ENCODE peak calls at places on chromosome 13, in five cellular contexts. R is neuronal stem cell, V is IMR-90, U is H1, G is mesenchymal stem cell. Q is an unnamed sample.

GRCh38 chr13:91326156-91326555 is 21.3 kb upstream of the MIR17HG start:
- DNase-seq in U (no peak), G (no peak), R (no peak), V (no peak), Q (no peak)

GRCh38 chr13:101985321-101985720 is 416.5 kb downstream of the FGF14 start:
- DNase-seq in V (no peak), G (no peak), R (no peak), U (no peak), Q (no peak)

GRCh38 chr13:22218784-22219183 is 547.9 kb downstream of the FGF9 start:
- DNase-seq in U (no peak), V (no peak), R (no peak), G (no peak), Q (no peak)

GRCh38 chr13:33349996-33350826 is 64.7 kb upstream of the STARD13 start:
- DNase-seq in G (peak), V (peak), U (peak), R (peak), Q (peak)

GRCh38 chr13:21707586-21707985 is 36.7 kb downstream of the FGF9 start:
- DNase-seq in V (no peak), U (no peak), G (no peak), R (no peak), Q (no peak)

GRCh38 chr13:73767191-73767741 is 366.9 kb downstream of the KLF12 start:
- DNase-seq in V (peak), U (no peak), R (peak), G (peak), Q (peak)

GRCh38 chr13:97245011-97245410 is 22.9 kb downstream of the MBNL2 start:
- DNase-seq in U (no peak), G (no peak), V (no peak), R (no peak), Q (no peak)

GRCh38 chr13:113665582-113666323 is 1.3 kb upstream of the GRK1 start:
- DNase-seq in U (no peak), V (no peak), G (peak), R (no peak), Q (no peak)

GRCh38 chr13:37326319-37326718 is 220.9 kb upstream of the CSNK1A1L start:
- DNase-seq in V (peak), R (no peak), U (no peak), G (peak), Q (no peak)

GRCh38 chr13:74035881-74036280 is 98.3 kb downstream of the KLF12 start:
- DNase-seq in R (no peak), G (no peak), U (no peak), V (no peak), Q (peak)

GRCh38 chr13:110274687-110275086 is 32.3 kb downstream of the COL4A1 start:
- DNase-seq in G (no peak), U (peak), V (no peak), R (no peak), Q (peak)

GRCh38 chr13:26420282-26420960 is 137.1 kb upstream of the WASF3 start:
- DNase-seq in V (peak), U (no peak), R (no peak), G (no peak), Q (no peak)

GRCh38 chr13:113360446-113360845 is 3.5 kb downstream of the GRTP1 start:
- DNase-seq in R (no peak), G (no peak), U (no peak), V (no peak), Q (no peak)

GRCh38 chr13:94765814-94766213 is 53.5 kb upstream of the SOX21 start:
- DNase-seq in G (no peak), R (no peak), U (no peak), V (no peak), Q (peak)

GRCh38 chr13:82817133-82817532 is 1065.1 kb downstream of the SLITRK1 start:
- DNase-seq in U (no peak), V (no peak), R (no peak), G (no peak), Q (no peak)

GRCh38 chr13:97855570-97855970 is 97.9 kb upstream of the IPO5 start:
- DNase-seq in G (peak), R (peak), U (no peak), V (peak), Q (peak)

GRCh38 chr13:102141625-102142472 is 260.0 kb downstream of the FGF14 start:
- DNase-seq in U (no peak), V (peak), G (peak), R (no peak), Q (peak)

GRCh38 chr13:44399045-44399444 is 25.4 kb downstream of the SERP2 start:
- DNase-seq in V (no peak), U (no peak), R (no peak), G (no peak), Q (no peak)

DNA sequence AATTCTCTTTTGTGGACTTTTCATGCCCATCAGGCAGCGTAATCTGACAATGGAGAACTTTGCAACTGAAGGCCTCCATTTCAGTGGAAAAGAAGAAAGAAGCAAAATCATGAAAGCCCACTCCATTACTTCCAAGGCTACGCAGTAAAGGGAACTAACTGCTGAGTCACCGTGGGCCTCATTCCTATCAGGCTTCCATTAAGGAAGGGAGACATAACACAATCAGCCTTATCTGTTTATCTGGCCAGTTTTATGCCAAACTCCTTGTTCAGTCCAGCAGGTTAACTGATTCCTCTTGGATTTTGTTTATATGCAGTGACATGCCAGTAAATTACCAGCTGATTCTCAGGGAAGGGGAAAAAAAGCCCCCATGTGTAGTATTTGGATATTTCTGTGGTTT is 56.8 kb upstream of the KATNAL1 start:
- DNase-seq in U (no peak), V (peak), R (no peak), G (peak), Q (peak)
- H2BK5ac ChIP-seq in U (peak), V (peak), R (no peak), G (no peak), Q (peak)

GRCh38 chr13:80337706-80338105 is 3.2 kb downstream of the SPRY2 start:
- DNase-seq in R (no peak), U (no peak), G (peak), V (no peak), Q (no peak)
- H3K4me3 ChIP-seq in R (peak), U (peak), G (peak), V (peak), Q (peak)

GRCh38 chr13:106917024-106917491 is 349.1 kb upstream of the ARGLU1 start:
- DNase-seq in R (no peak), U (peak), G (no peak), V (no peak), Q (no peak)

GRCh38 chr13:106919093-106919492 is 351.2 kb upstream of the ARGLU1 start:
- DNase-seq in G (peak), U (no peak), R (no peak), V (no peak), Q (no peak)

GRCh38 chr13:106916329-106916728 is 348.4 kb upstream of the ARGLU1 start:
- DNase-seq in R (no peak), G (no peak), U (no peak), V (no peak), Q (no peak)

GRCh38 chr13:106919638-106920037 is 351.7 kb upstream of the ARGLU1 start:
- DNase-seq in R (no peak), U (no peak), V (no peak), G (no peak), Q (no peak)

GRCh38 chr13:106917673-106918652 is 350.0 kb upstream of the ARGLU1 start:
- DNase-seq in V (peak), R (peak), G (peak), U (peak), Q (peak)
- H2BK15ac ChIP-seq in V (no peak), R (peak), G (peak), U (peak), Q (no peak)

DNA sequence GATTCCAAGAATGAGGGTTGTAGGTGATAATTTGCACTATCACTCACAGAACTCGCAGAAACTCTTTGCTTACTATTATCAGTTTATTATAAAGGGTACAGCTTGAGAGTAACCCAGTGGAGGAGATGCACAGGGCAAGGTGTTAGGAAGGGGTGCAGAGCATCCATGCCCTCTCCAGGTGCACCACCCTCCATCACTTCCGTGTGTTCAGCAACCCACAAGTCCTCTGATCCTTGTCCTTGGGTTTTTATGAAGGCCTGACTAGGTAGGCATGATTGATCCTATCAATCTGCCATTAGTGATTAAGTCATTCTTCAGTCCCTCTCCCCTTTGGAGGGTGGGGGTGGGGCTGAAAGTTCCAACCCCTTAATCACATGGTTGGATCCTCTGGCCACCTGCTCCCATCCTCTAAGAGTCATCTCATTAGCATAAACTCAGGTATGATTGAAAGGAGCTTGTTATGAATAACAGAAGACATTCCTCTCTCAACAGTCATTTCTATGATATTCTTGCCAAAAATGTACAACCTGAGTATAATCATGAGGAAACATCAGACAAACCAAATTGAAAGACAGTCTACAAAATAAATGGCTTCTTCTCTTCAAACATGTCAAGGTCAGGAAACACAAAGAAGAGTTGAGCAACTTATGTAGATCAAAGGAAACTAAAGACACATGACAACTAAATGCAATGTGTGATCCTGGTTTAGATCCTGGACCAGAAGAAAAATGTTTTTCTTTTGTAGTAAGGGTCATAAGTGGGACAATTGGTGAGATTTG is 225.4 kb downstream of the PCCA start:
- DNase-seq in G (no peak), U (no peak), R (no peak), V (no peak), Q (no peak)
- H2BK5ac ChIP-seq in G (no peak), U (no peak), R (no peak), V (no peak), Q (no peak)

DNA sequence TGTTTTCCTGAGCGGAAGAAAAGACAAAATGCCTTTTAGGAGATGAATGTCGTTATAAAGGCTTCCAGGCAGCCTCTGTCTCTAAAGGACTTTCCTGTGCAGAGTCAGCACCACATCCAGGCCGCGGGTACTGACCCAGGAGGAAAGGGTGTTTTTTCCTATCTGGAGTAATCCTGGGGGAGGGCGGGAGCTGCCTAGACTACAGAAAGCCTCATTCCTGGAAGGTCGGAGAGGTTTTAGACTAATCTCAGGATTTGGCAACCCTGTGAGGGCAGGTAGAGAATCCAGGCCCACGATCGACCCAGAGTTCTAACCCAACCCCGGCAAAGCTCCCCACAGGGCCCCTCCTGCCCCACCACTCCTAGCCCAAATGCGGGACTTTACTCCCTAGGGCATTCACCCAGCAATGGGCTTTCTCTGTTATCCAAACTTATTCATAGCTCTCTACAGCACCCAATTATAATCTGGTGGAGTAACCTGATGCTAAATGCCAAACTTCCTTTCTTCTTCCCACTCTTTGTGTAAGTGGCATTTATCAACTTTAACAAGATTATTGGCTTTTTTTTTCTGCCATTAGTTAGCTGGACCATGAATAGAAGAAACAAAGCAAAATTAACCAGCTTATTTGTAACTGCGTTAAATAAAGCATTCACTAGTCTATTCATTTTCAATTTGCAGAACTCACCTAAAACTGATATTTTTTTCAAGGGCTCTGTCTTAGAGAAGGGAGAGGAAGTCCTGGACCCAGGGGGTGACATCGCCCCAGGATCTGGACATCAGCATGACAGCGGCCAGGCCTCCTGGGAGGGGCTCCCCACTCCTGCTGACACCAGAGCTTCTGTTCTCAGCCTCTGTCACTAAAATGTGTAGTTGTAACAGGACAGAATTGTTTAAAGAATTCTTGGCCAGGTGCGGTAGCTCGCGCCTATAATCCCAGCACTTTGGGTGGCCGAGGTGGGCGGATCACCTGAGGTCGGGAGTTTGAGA is 1.4 kb downstream of the FAM124A start:
- DNase-seq in G (no peak), R (no peak), U (peak), V (no peak), Q (peak)
- H3K4me3 ChIP-seq in G (peak), R (peak), U (peak), V (no peak), Q (peak)

GRCh38 chr13:48159436-48160225 is 64.7 kb upstream of the MED4 start:
- DNase-seq in V (no peak), U (no peak), R (no peak), G (peak), Q (peak)

GRCh38 chr13:48160879-48161278 is 66.0 kb upstream of the MED4 start:
- DNase-seq in R (no peak), G (peak), U (no peak), V (no peak), Q (no peak)

GRCh38 chr13:48156466-48156865 is 61.6 kb upstream of the MED4 start:
- DNase-seq in G (no peak), U (peak), V (no peak), R (no peak), Q (peak)

GRCh38 chr13:48158290-48158689 is 63.4 kb upstream of the MED4 start:
- DNase-seq in R (no peak), V (no peak), U (no peak), G (no peak), Q (no peak)

DNA sequence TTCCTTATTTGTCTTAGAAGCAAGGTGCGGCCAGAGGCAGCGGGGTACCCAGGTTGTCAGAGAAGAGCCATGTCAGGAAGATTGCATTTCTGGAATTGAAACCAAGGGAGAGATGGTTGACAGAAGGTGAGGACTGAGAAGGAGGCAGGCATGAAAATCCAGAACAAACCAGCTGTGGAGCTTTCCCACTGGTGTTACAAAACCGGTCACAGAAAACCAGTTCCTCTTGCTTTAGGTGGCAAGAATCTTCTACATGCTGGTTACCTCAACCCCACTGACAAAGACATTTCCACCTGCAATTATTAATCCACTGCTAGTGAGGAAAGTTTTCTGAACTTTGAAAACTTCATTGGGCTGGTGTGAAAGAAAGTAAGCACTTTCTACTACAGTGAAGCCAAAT is 64.0 kb upstream of the MED4 start:
- DNase-seq in V (no peak), G (no peak), R (no peak), U (no peak), Q (no peak)
- H2BK15ac ChIP-seq in V (no peak), G (no peak), R (no peak), U (no peak), Q (no peak)

GRCh38 chr13:40341086-40341471 is 325.4 kb downstream of the FOXO1 start:
- DNase-seq in R (peak), V (no peak), G (no peak), U (no peak), Q (peak)

GRCh38 chr13:40342461-40342860 is 324.0 kb downstream of the FOXO1 start:
- DNase-seq in V (no peak), R (no peak), U (peak), G (no peak), Q (no peak)

GRCh38 chr13:40338217-40338616 is 328.2 kb downstream of the FOXO1 start:
- DNase-seq in G (no peak), U (peak), R (no peak), V (no peak), Q (no peak)

GRCh38 chr13:40341501-40341900 is 324.9 kb downstream of the FOXO1 start:
- DNase-seq in R (peak), V (no peak), G (no peak), U (peak), Q (peak)

DNA sequence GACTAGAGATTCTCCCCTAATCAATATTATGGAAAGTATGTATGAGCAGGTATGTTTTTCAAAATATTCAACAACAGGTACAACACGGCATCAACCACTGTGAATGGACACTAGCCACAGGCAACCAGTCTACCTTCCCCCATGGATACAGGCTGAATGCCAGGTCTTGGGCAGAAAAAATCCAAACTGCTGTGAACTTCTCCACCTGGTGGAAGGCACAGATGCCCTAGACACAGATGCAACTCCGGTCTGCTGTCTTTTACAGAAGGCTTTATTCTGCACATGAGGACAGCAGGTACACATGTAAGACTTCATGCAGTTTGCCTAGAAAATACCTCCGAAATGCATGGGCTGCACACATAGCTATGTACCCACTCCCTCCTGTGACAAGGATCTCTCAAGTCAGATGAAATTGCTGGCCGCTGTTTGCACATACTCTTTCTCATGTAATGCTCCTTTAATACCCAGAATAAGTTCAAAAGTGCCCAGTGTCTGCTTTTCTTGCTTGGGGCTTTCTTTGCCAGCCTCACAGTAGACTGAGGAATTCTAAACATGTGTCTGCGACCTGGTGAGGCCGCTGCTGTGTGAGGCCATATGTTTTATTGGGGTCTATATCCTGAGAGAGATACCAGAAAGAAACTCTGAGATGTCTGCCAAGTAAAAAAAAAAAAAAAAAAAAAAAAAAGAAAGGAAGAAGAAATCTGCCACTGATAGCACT is 325.9 kb downstream of the FOXO1 start:
- DNase-seq in V (no peak), G (no peak), U (no peak), R (peak), Q (peak)
- H2BK5ac ChIP-seq in V (no peak), G (peak), U (peak), R (no peak), Q (peak)

GRCh38 chr13:32056316-32056715 is 24.7 kb downstream of the FRY start:
- DNase-seq in R (no peak), U (no peak), G (no peak), V (no peak), Q (no peak)

GRCh38 chr13:32059511-32059984 is 28.0 kb downstream of the FRY start:
- DNase-seq in V (no peak), R (no peak), G (no peak), U (no peak), Q (no peak)

GRCh38 chr13:32063622-32064233 is 32.2 kb downstream of the FRY start:
- DNase-seq in V (no peak), U (no peak), G (no peak), R (no peak), Q (no peak)

GRCh38 chr13:32060319-32060924 is 28.8 kb downstream of the FRY start:
- DNase-seq in U (no peak), V (peak), R (no peak), G (no peak), Q (peak)
- H3K4me3 ChIP-seq in U (no peak), V (no peak), R (no peak), G (no peak), Q (no peak)